ENCODE peak calls at places on chromosome 1, in nine cellular contexts. One of them, this sample, is unnamed.

GRCh38 chr1:200314085-200314750 is 95.6 kb downstream of the ZNF281 start:
- DNase-seq in fibroblast of lung: peak; percentile 59
- DNase-seq in retinal pigment epithelial cell: no peak
- DNase-seq in lower lobe of right lung: no peak
- DNase-seq in Caco-2: peak; percentile 50
- DNase-seq in heart right ventricle: no peak
- DNase-seq in HFF-Myc: no peak
- DNase-seq in fibroblast of the aortic adventitia: peak; percentile 72
- DNase-seq in choroid plexus epithelial cell: peak; percentile 77
- DNase-seq in this sample: peak; percentile 52

GRCh38 chr1:156627313-156627880 is 8.2 kb downstream of the HAPLN2 start:
- DNase-seq in lower lobe of right lung: no peak
- DNase-seq in choroid plexus epithelial cell: peak; percentile 70
- DNase-seq in Caco-2: no peak
- DNase-seq in retinal pigment epithelial cell: peak; percentile 21
- DNase-seq in HFF-Myc: no peak
- DNase-seq in fibroblast of the aortic adventitia: peak; percentile 46
- DNase-seq in fibroblast of lung: peak; percentile 29
- DNase-seq in heart right ventricle: peak; percentile 22
- DNase-seq in this sample: no peak

GRCh38 chr1:111739984-111740765 is 980 bp upstream of the INKA2 start:
- DNase-seq in lower lobe of right lung: peak; percentile 71
- DNase-seq in fibroblast of the aortic adventitia: peak; percentile 51
- DNase-seq in fibroblast of lung: peak; percentile 59
- DNase-seq in Caco-2: peak; percentile 69
- DNase-seq in choroid plexus epithelial cell: peak; percentile 74
- DNase-seq in retinal pigment epithelial cell: peak; percentile 26
- DNase-seq in HFF-Myc: no peak
- DNase-seq in heart right ventricle: peak; percentile 69
- DNase-seq in this sample: no peak

GRCh38 chr1:8687053-8687452 is 130.4 kb downstream of the RERE start:
- DNase-seq in Caco-2: no peak
- DNase-seq in fibroblast of lung: peak; percentile 81
- DNase-seq in fibroblast of the aortic adventitia: no peak
- DNase-seq in retinal pigment epithelial cell: no peak
- DNase-seq in heart right ventricle: no peak
- DNase-seq in HFF-Myc: no peak
- DNase-seq in choroid plexus epithelial cell: peak; percentile 70
- DNase-seq in lower lobe of right lung: peak; percentile 48
- DNase-seq in this sample: no peak

GRCh38 chr1:201149400-201149799 is 4.9 kb downstream of the TMEM9 start:
- DNase-seq in HFF-Myc: no peak
- DNase-seq in retinal pigment epithelial cell: no peak
- DNase-seq in fibroblast of the aortic adventitia: peak; percentile 39
- DNase-seq in heart right ventricle: no peak
- DNase-seq in lower lobe of right lung: no peak
- DNase-seq in choroid plexus epithelial cell: peak; percentile 72
- DNase-seq in Caco-2: no peak
- DNase-seq in fibroblast of lung: peak; percentile 58
- DNase-seq in this sample: no peak

GRCh38 chr1:74485622-74486021 is 26.8 kb downstream of the LRRC53 start:
- DNase-seq in choroid plexus epithelial cell: no peak
- DNase-seq in lower lobe of right lung: no peak
- DNase-seq in retinal pigment epithelial cell: no peak
- DNase-seq in heart right ventricle: no peak
- DNase-seq in HFF-Myc: no peak
- DNase-seq in fibroblast of the aortic adventitia: no peak
- DNase-seq in fibroblast of lung: no peak
- DNase-seq in Caco-2: no peak
- DNase-seq in this sample: no peak

GRCh38 chr1:112711041-112711440 is 4.1 kb downstream of the PPM1J start:
- DNase-seq in HFF-Myc: no peak
- DNase-seq in Caco-2: no peak
- DNase-seq in choroid plexus epithelial cell: no peak
- DNase-seq in heart right ventricle: no peak
- DNase-seq in fibroblast of the aortic adventitia: no peak
- DNase-seq in retinal pigment epithelial cell: no peak
- DNase-seq in fibroblast of lung: no peak
- DNase-seq in lower lobe of right lung: no peak
- DNase-seq in this sample: no peak

GRCh38 chr1:221611930-221612777 is 129.7 kb downstream of the DUSP10 start:
- DNase-seq in Caco-2: peak; percentile 54
- DNase-seq in fibroblast of lung: peak; percentile 93
- DNase-seq in fibroblast of the aortic adventitia: peak; percentile 90
- DNase-seq in heart right ventricle: peak; percentile 66
- DNase-seq in lower lobe of right lung: no peak
- DNase-seq in retinal pigment epithelial cell: peak; percentile 75
- DNase-seq in HFF-Myc: peak; percentile 83
- DNase-seq in choroid plexus epithelial cell: peak; percentile 74
- DNase-seq in this sample: peak; percentile 76

GRCh38 chr1:183022202-183023145 is 746 bp upstream of the LAMC1 start:
- DNase-seq in fibroblast of the aortic adventitia: peak; percentile 99
- DNase-seq in lower lobe of right lung: peak; percentile 65
- DNase-seq in choroid plexus epithelial cell: peak; percentile 99
- DNase-seq in heart right ventricle: peak; percentile 93
- DNase-seq in Caco-2: peak; percentile 74
- DNase-seq in fibroblast of lung: peak; percentile 99
- DNase-seq in HFF-Myc: peak; percentile 88
- DNase-seq in retinal pigment epithelial cell: peak; percentile 94
- DNase-seq in this sample: peak; percentile 93

GRCh38 chr1:248730507-248731335 is 24.8 kb downstream of the LYPD8 start:
- DNase-seq in HFF-Myc: no peak
- DNase-seq in Caco-2: no peak
- DNase-seq in retinal pigment epithelial cell: no peak
- DNase-seq in fibroblast of the aortic adventitia: no peak
- DNase-seq in lower lobe of right lung: no peak
- DNase-seq in choroid plexus epithelial cell: no peak
- DNase-seq in heart right ventricle: no peak
- DNase-seq in fibroblast of lung: no peak
- DNase-seq in this sample: no peak

GRCh38 chr1:84504580-84505021 is 1.6 kb upstream of the SPATA1 start:
- DNase-seq in fibroblast of the aortic adventitia: peak; percentile 75
- DNase-seq in fibroblast of lung: peak; percentile 68
- DNase-seq in HFF-Myc: no peak
- DNase-seq in heart right ventricle: no peak
- DNase-seq in choroid plexus epithelial cell: peak; percentile 82
- DNase-seq in Caco-2: no peak
- DNase-seq in lower lobe of right lung: no peak
- DNase-seq in retinal pigment epithelial cell: no peak
- DNase-seq in this sample: no peak

GRCh38 chr1:186802388-186802787 is 26.4 kb upstream of the PLA2G4A start:
- DNase-seq in fibroblast of lung: no peak
- DNase-seq in retinal pigment epithelial cell: no peak
- DNase-seq in heart right ventricle: no peak
- DNase-seq in lower lobe of right lung: no peak
- DNase-seq in Caco-2: no peak
- DNase-seq in fibroblast of the aortic adventitia: no peak
- DNase-seq in choroid plexus epithelial cell: peak; percentile 9
- DNase-seq in HFF-Myc: no peak
- DNase-seq in this sample: no peak

GRCh38 chr1:202266061-202266765 is 72.6 kb downstream of the LGR6 start:
- DNase-seq in Caco-2: no peak
- DNase-seq in HFF-Myc: no peak
- DNase-seq in lower lobe of right lung: no peak
- DNase-seq in fibroblast of lung: no peak
- DNase-seq in fibroblast of the aortic adventitia: no peak
- DNase-seq in retinal pigment epithelial cell: no peak
- DNase-seq in heart right ventricle: no peak
- DNase-seq in choroid plexus epithelial cell: no peak
- DNase-seq in this sample: no peak

GRCh38 chr1:83990734-83991133 is 8.2 kb downstream of the TTLL7 start:
- DNase-seq in choroid plexus epithelial cell: peak; percentile 28
- DNase-seq in lower lobe of right lung: no peak
- DNase-seq in HFF-Myc: no peak
- DNase-seq in fibroblast of the aortic adventitia: no peak
- DNase-seq in Caco-2: no peak
- DNase-seq in heart right ventricle: no peak
- DNase-seq in retinal pigment epithelial cell: no peak
- DNase-seq in fibroblast of lung: no peak
- DNase-seq in this sample: no peak

GRCh38 chr1:5888606-5889211 is 103.5 kb downstream of the NPHP4 start:
- DNase-seq in retinal pigment epithelial cell: no peak
- DNase-seq in heart right ventricle: peak; percentile 13
- DNase-seq in fibroblast of lung: no peak
- DNase-seq in Caco-2: no peak
- DNase-seq in fibroblast of the aortic adventitia: no peak
- DNase-seq in choroid plexus epithelial cell: no peak
- DNase-seq in lower lobe of right lung: peak; percentile 14
- DNase-seq in HFF-Myc: no peak
- DNase-seq in this sample: no peak
- H3K4me3 ChIP-seq in retinal pigment epithelial cell: no peak overlapping the region
- H3K4me3 ChIP-seq in heart right ventricle: no peak overlapping the region
- H3K4me3 ChIP-seq in fibroblast of lung: no peak overlapping the region
- H3K4me3 ChIP-seq in Caco-2: no peak overlapping the region
- H3K4me3 ChIP-seq in fibroblast of the aortic adventitia: no peak overlapping the region
- H3K4me3 ChIP-seq in choroid plexus epithelial cell: no peak overlapping the region
- H3K4me3 ChIP-seq in lower lobe of right lung: no peak overlapping the region
- H3K4me3 ChIP-seq in HFF-Myc: no peak overlapping the region
- H3K4me3 ChIP-seq in this sample: no peak overlapping the region

DNA sequence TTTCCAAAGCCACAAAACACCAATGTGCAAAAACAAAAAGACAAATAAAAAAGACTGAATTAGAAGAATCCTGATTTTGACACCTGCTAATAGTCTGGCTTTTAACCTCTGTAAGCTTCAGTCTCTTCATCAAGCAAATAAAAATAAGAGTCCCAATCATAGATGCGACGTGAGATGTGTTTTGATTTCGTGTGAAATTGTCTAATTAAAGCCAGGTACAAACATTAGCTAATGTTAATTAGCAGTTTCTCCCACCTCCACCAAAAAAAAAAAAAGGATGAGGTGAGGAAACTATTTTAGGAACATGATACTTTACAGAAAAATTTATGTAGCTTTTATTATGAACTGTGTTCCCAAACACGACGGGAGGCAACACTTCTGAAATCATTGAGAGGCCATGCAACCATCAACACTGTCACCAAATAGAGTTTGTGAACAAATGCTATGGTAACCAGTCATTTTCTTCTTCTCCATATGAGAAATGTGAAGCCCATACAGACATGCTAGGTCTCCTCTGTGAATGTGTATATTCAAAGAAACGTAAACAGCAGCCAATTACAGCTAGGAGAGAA is 6.7 kb upstream of the EVI5 start:
- DNase-seq in lower lobe of right lung: no peak
- DNase-seq in fibroblast of the aortic adventitia: no peak
- DNase-seq in Caco-2: no peak
- DNase-seq in retinal pigment epithelial cell: no peak
- DNase-seq in heart right ventricle: no peak
- DNase-seq in choroid plexus epithelial cell: peak; percentile 45
- DNase-seq in HFF-Myc: no peak
- DNase-seq in fibroblast of lung: no peak
- DNase-seq in this sample: no peak
- TF ChIP-seq CTCF in lower lobe of right lung: no peak
- TF ChIP-seq CTCF in fibroblast of the aortic adventitia: no peak
- TF ChIP-seq CTCF in Caco-2: no peak
- TF ChIP-seq CTCF in retinal pigment epithelial cell: no peak
- TF ChIP-seq CTCF in heart right ventricle: no peak
- TF ChIP-seq CTCF in choroid plexus epithelial cell: no peak
- TF ChIP-seq CTCF in HFF-Myc: no peak
- TF ChIP-seq CTCF in fibroblast of lung: no peak
- TF ChIP-seq CTCF in this sample: no peak

GRCh38 chr1:100892554-100892953 is 2.1 kb downstream of the EXTL2 start:
- DNase-seq in Caco-2: no peak
- DNase-seq in choroid plexus epithelial cell: no peak
- DNase-seq in fibroblast of lung: no peak
- DNase-seq in fibroblast of the aortic adventitia: no peak
- DNase-seq in retinal pigment epithelial cell: no peak
- DNase-seq in HFF-Myc: no peak
- DNase-seq in lower lobe of right lung: no peak
- DNase-seq in heart right ventricle: no peak
- DNase-seq in this sample: no peak

GRCh38 chr1:100895540-100896480 is at the start of gene SLC30A7:
- DNase-seq in fibroblast of lung: peak; percentile 86
- DNase-seq in fibroblast of the aortic adventitia: peak; percentile 82
- DNase-seq in lower lobe of right lung: peak; percentile 97
- DNase-seq in Caco-2: peak; percentile 91
- DNase-seq in heart right ventricle: peak; percentile 96
- DNase-seq in HFF-Myc: peak; percentile 78
- DNase-seq in choroid plexus epithelial cell: peak; percentile 89
- DNase-seq in retinal pigment epithelial cell: peak; percentile 51
- DNase-seq in this sample: peak; percentile 39

GRCh38 chr1:100891380-100891779 is 3.3 kb downstream of the EXTL2 start:
- DNase-seq in Caco-2: no peak
- DNase-seq in heart right ventricle: no peak
- DNase-seq in HFF-Myc: no peak
- DNase-seq in lower lobe of right lung: no peak
- DNase-seq in fibroblast of the aortic adventitia: no peak
- DNase-seq in fibroblast of lung: no peak
- DNase-seq in choroid plexus epithelial cell: no peak
- DNase-seq in retinal pigment epithelial cell: no peak
- DNase-seq in this sample: no peak

GRCh38 chr1:100894622-100895539 is at the start of gene EXTL2:
- DNase-seq in fibroblast of the aortic adventitia: peak; percentile 71
- DNase-seq in retinal pigment epithelial cell: peak; percentile 53
- DNase-seq in choroid plexus epithelial cell: peak; percentile 76
- DNase-seq in fibroblast of lung: peak; percentile 70
- DNase-seq in Caco-2: peak; percentile 86
- DNase-seq in HFF-Myc: peak; percentile 77
- DNase-seq in lower lobe of right lung: peak; percentile 91
- DNase-seq in heart right ventricle: peak; percentile 91
- DNase-seq in this sample: peak; percentile 33

GRCh38 chr1:100893718-100894117 is 924 bp downstream of the EXTL2 start:
- DNase-seq in choroid plexus epithelial cell: no peak
- DNase-seq in HFF-Myc: no peak
- DNase-seq in fibroblast of lung: no peak
- DNase-seq in lower lobe of right lung: no peak
- DNase-seq in retinal pigment epithelial cell: no peak
- DNase-seq in fibroblast of the aortic adventitia: no peak
- DNase-seq in heart right ventricle: no peak
- DNase-seq in Caco-2: no peak
- DNase-seq in this sample: no peak
- H3K4me3 ChIP-seq in choroid plexus epithelial cell: peak overlapping the region; percentile 89
- H3K4me3 ChIP-seq in HFF-Myc: peak overlapping the region; percentile 98
- H3K4me3 ChIP-seq in fibroblast of lung: peak overlapping the region; percentile 93
- H3K4me3 ChIP-seq in lower lobe of right lung: peak overlapping the region; percentile 82
- H3K4me3 ChIP-seq in retinal pigment epithelial cell: peak overlapping the region; percentile 80
- H3K4me3 ChIP-seq in fibroblast of the aortic adventitia: peak overlapping the region; percentile 94
- H3K4me3 ChIP-seq in heart right ventricle: peak overlapping the region; percentile 86
- H3K4me3 ChIP-seq in Caco-2: no peak overlapping the region
- H3K4me3 ChIP-seq in this sample: peak overlapping the region; percentile 75

DNA sequence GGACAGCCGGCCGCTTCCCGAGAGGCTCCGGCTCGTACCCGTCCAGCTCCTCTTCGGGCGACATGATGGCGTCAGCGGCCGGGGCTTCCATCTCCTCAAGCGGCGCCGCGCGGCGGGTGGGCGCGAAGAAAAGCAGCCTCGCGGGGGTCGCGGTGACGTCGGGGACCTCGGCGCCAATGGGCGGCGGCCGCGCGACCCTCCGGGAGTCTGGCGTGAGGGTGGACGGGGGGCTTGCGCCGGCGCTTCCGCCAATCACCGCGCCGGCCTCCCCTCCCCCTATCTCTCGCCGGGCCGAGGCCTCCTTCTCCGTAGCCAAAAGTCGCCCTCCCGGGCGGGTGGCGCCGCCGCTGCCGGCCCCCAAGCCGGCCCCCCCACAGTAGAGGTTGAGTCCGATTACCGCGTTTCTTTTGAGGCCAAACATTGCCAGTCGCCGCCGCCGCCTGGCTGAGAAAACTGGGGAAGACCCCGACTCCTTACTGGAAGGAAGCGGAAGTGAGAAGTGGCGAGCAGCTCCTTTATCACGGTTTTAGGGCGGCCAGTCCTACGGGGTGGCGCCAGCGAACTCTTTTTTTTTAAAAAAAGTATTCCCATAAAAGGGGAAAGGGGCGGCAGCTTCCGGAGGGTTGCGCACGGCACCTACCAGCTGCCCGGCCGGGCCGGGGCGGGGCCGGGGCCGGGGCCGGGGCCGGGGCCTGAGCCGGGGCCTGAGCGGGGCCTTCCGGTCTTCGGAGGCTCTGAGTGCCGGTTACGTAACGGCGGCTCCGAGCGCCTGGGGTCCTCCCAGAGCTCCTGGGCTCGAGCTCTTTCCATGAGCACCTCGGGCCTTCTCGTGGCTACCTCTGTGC is at the start of gene MCL1:
- DNase-seq in fibroblast of lung: peak; percentile 97
- DNase-seq in fibroblast of the aortic adventitia: peak; percentile 97
- DNase-seq in lower lobe of right lung: peak; percentile 98
- DNase-seq in heart right ventricle: peak; percentile 96
- DNase-seq in choroid plexus epithelial cell: peak; percentile 98
- DNase-seq in retinal pigment epithelial cell: peak; percentile 82
- DNase-seq in Caco-2: peak; percentile 96
- DNase-seq in HFF-Myc: peak; percentile 84
- DNase-seq in this sample: peak; percentile 79
- TF ChIP-seq CTCF in fibroblast of lung: no peak
- TF ChIP-seq CTCF in fibroblast of the aortic adventitia: no peak
- TF ChIP-seq CTCF in lower lobe of right lung: peak; percentile 10
- TF ChIP-seq CTCF in heart right ventricle: no peak
- TF ChIP-seq CTCF in choroid plexus epithelial cell: no peak
- TF ChIP-seq CTCF in retinal pigment epithelial cell: no peak
- TF ChIP-seq CTCF in Caco-2: no peak
- TF ChIP-seq CTCF in HFF-Myc: no peak
- TF ChIP-seq CTCF in this sample: peak; percentile 11

This sample was measured in BJ.